ENCODE peak calls at places on chromosomes 3 and 15, in seven cellular contexts. N is ovary; Z is activated naive CD8-positive, alpha-beta T cell treated with anti-CD3 and anti-CD28 coated beads, Interleukin-2, amount 50 U/mL, for 24 hours; G is stimulated activated CD4-positive, alpha-beta T cell treated with anti-CD3 and anti-CD28 coated beads, Interleukin-1b, Interleukin-23, amount 100 ng/mL, for 24 hours; F is Calu3; I is stimulated activated naive B cell treated with anti-CD40 and anti-IgM and Interleukin-4, amounts not matched to agents 10 μg/mL and 1 μg/mL and 100 μg/mL, for 72 hours; P is globus pallidus. U is an unnamed sample.

GRCh38 chr15:92683511-92683834 is 27.9 kb upstream of the FAM174B start:
- DNase-seq in N (peak; percentile 42), Z (no peak), G (no peak), F (peak; percentile 48), I (no peak), P (peak; percentile 51), U (peak; percentile 14)

GRCh38 chr15:68958597-68958996 is 28.3 kb downstream of the SPESP1 start:
- DNase-seq in N (no peak), Z (no peak), G (no peak), F (no peak), I (no peak), P (no peak), U (no peak)

GRCh38 chr3:137764563-137765309 is 621 bp downstream of the SOX14 start:
- DNase-seq in N (no peak), Z (no peak), G (no peak), F (no peak), I (no peak), P (no peak), U (no peak)

GRCh38 chr3:82814660-82815059 is 1053.2 kb upstream of the GBE1 start:
- DNase-seq in N (no peak), Z (no peak), G (no peak), F (no peak), I (no peak), P (no peak), U (no peak)

GRCh38 chr3:62084558-62084957 is 288.8 kb downstream of the FEZF2 start:
- DNase-seq in N (no peak), Z (no peak), G (no peak), F (no peak), I (no peak), P (no peak), U (no peak)

GRCh38 chr15:31352911-31353811 is 26.5 kb downstream of the KLF13 start:
- DNase-seq in N (peak; percentile 52), Z (no peak), G (no peak), F (no peak), I (peak; percentile 71), P (peak; percentile 93), U (peak; percentile 63)

GRCh38 chr3:36852071-36852470 is 87.7 kb upstream of the DCLK3 start:
- DNase-seq in N (no peak), Z (no peak), G (no peak), F (no peak), I (no peak), P (peak; percentile 7), U (no peak)

GRCh38 chr3:10366681-10367101 is 45.8 kb upstream of the SEC13 start:
- DNase-seq in N (no peak), Z (peak; percentile 53), G (peak; percentile 25), F (no peak), I (no peak), P (no peak), U (peak; percentile 4)

GRCh38 chr3:28386049-28386448 is 37.4 kb upstream of the AZI2 start:
- DNase-seq in N (no peak), Z (no peak), G (no peak), F (no peak), I (no peak), P (no peak), U (no peak)

GRCh38 chr3:197007296-197007940 is 22.2 kb downstream of the MELTF start:
- DNase-seq in N (no peak), Z (no peak), G (no peak), F (no peak), I (no peak), P (no peak), U (no peak)

GRCh38 chr3:9091811-9092210 is 128.5 kb upstream of the RAD18 start:
- DNase-seq in N (peak; percentile 15), Z (no peak), G (no peak), F (no peak), I (no peak), P (no peak), U (no peak)

GRCh38 chr15:74390552-74391288 is 23.3 kb upstream of the CYP11A1 start:
- DNase-seq in N (no peak), Z (peak; percentile 22), G (no peak), F (no peak), I (peak; percentile 70), P (no peak), U (no peak)

GRCh38 chr3:195040773-195041520 is 230.0 kb downstream of the XXYLT1 start:
- DNase-seq in N (no peak), Z (no peak), G (no peak), F (peak; percentile 71), I (no peak), P (no peak), U (no peak)

GRCh38 chr3:42499478-42499871 is 3.0 kb upstream of the VIPR1 start:
- DNase-seq in N (no peak), Z (no peak), G (no peak), F (no peak), I (no peak), P (no peak), U (no peak)

GRCh38 chr3:161171113-161171512 is 50.0 kb upstream of the NMD3 start:
- DNase-seq in N (peak; percentile 11), Z (no peak), G (no peak), F (no peak), I (no peak), P (no peak), U (no peak)

GRCh38 chr15:72554471-72555425 is 80.6 kb downstream of the ARIH1 start:
- DNase-seq in N (no peak), Z (peak; percentile 29), G (peak; percentile 15), F (peak; percentile 50), I (no peak), P (no peak), U (no peak)

GRCh38 chr15:29568840-29569532 is 253.3 kb downstream of the TJP1 start:
- DNase-seq in N (no peak), Z (no peak), G (no peak), F (peak; percentile 31), I (no peak), P (no peak), U (no peak)

GRCh38 chr15:24954783-24955548 is at the start of the genes SNRPN and SNURF:
- DNase-seq in N (peak; percentile 62), Z (peak; percentile 68), G (peak; percentile 49), F (no peak), I (peak; percentile 46), P (peak; percentile 65), U (peak; percentile 38)

GRCh38 chr3:64385256-64385655 is 160.0 kb upstream of the PRICKLE2 start:
- DNase-seq in N (no peak), Z (no peak), G (no peak), F (no peak), I (no peak), P (no peak), U (no peak)

GRCh38 chr3:195160257-195160898 is 110.6 kb downstream of the XXYLT1 start:
- DNase-seq in N (no peak), Z (no peak), G (no peak), F (no peak), I (no peak), P (no peak), U (no peak)

GRCh38 chr3:31861839-31862238 is 119.2 kb downstream of the OSBPL10 start:
- DNase-seq in N (no peak), Z (no peak), G (no peak), F (no peak), I (no peak), P (no peak), U (no peak)